ENCODE peak calls at places on chromosomes 13 and 19, in ten cellular contexts. O is stomach, D is GM23338, N is H1, X is suprapubic skin, S is HL-60, T is K562, G is transverse colon, M is endothelial cell of umbilical vein, Z is sigmoid colon. P is an unnamed sample.

GRCh38 chr13:23469901-23470525 is 36.5 kb upstream of the SACS start:
- DNase-seq in D (peak; percentile 58), N (no peak), X (no peak), T (no peak), S (no peak), G (no peak), O (no peak), M (no peak), Z (no peak), P (no peak)

GRCh38 chr19:13953021-13953531 is 767 bp downstream of the DCAF15 start:
- DNase-seq in X (peak; percentile 65), N (no peak), G (peak; percentile 76), Z (peak; percentile 66), D (peak; percentile 46), S (peak; percentile 21), T (peak; percentile 67), O (peak; percentile 36), M (peak; percentile 15), P (no peak)

GRCh38 chr13:24713022-24713421 is 32.8 kb downstream of the ATP12A start:
- DNase-seq in T (no peak), N (no peak), Z (no peak), O (peak; percentile 41), X (no peak), G (no peak), M (no peak), S (no peak), D (no peak), P (no peak)

GRCh38 chr19:57800696-57801095 is 14.0 kb downstream of the ZNF552 start:
- DNase-seq in X (no peak), S (no peak), T (no peak), Z (no peak), G (no peak), D (peak; percentile 34), N (no peak), M (no peak), O (no peak), P (no peak)

GRCh38 chr13:86174632-86175031 is 375.4 kb upstream of the SLITRK6 start:
- DNase-seq in Z (no peak), X (no peak), T (no peak), G (no peak), N (no peak), S (no peak), O (no peak), M (no peak), D (peak; percentile 13), P (no peak)

GRCh38 chr19:38596057-38596981 is 21.4 kb downstream of the MAP4K1 start:
- DNase-seq in X (no peak), D (peak; percentile 98), G (peak; percentile 52), T (peak; percentile 97), S (no peak), Z (no peak), M (peak; percentile 15), O (peak; percentile 72), N (peak; percentile 87), P (no peak)

GRCh38 chr13:60112771-60113170 is 51.0 kb downstream of the DIAPH3 start:
- DNase-seq in O (no peak), Z (no peak), M (no peak), S (no peak), D (no peak), N (no peak), T (no peak), G (no peak), X (no peak), P (no peak)

GRCh38 chr19:35518313-35518712 is 4.9 kb upstream of the DMKN start:
- DNase-seq in S (no peak), O (no peak), X (no peak), Z (no peak), T (no peak), G (no peak), M (no peak), N (no peak), D (no peak), P (no peak)

GRCh38 chr13:33016414-33017409 is at the start of gene KL:
- DNase-seq in G (peak; percentile 20), Z (peak; percentile 75), O (peak; percentile 38), S (peak; percentile 49), D (peak; percentile 63), X (peak; percentile 67), N (no peak), T (no peak), M (no peak), P (no peak)

GRCh38 chr13:89199138-89199537 is 1528.0 kb downstream of the SLITRK5 start:
- DNase-seq in O (no peak), Z (no peak), S (no peak), N (no peak), D (no peak), T (no peak), X (no peak), G (no peak), M (no peak), P (no peak)

GRCh38 chr13:50893211-50893852 is 16.3 kb upstream of the RNASEH2B start:
- DNase-seq in M (no peak), Z (no peak), G (no peak), N (no peak), D (peak; percentile 46), X (no peak), O (no peak), T (no peak), S (peak; percentile 59), P (no peak)

GRCh38 chr13:38922170-38922569 is 68.5 kb downstream of the STOML3 start:
- DNase-seq in D (no peak), O (no peak), T (no peak), S (no peak), G (no peak), N (no peak), X (no peak), Z (no peak), M (no peak), P (no peak)
- H3K4me3 ChIP-seq in D (no peak overlapping the region), O (no peak overlapping the region), T (no peak overlapping the region), S (no peak overlapping the region), G (no peak overlapping the region), N (no peak overlapping the region), X (no peak overlapping the region), Z (no peak overlapping the region), M (no peak overlapping the region), P (no peak overlapping the region)

GRCh38 chr19:3573162-3573857 is 566 bp downstream of the HMG20B start:
- DNase-seq in O (peak; percentile 33), M (no peak), S (peak; percentile 9), D (peak; percentile 51), X (no peak), G (no peak), Z (peak; percentile 74), N (no peak), T (no peak), P (no peak)
- TF ChIP-seq POLR2AphosphoS5 in O (no peak), M (no peak), S (no peak), D (no peak), X (no peak), G (no peak), Z (no peak), N (no peak), T (no peak), P (no peak)

GRCh38 chr19:50414850-50415660 is 3.7 kb upstream of the SPIB start:
- DNase-seq in N (peak; percentile 79), M (peak; percentile 60), D (peak; percentile 93), T (peak; percentile 91), Z (peak; percentile 86), S (peak; percentile 78), X (no peak), O (peak; percentile 79), G (peak; percentile 83), P (no peak)
- H3K4me3 ChIP-seq in N (no peak overlapping the region), M (no peak overlapping the region), D (no peak overlapping the region), T (no peak overlapping the region), Z (no peak overlapping the region), S (no peak overlapping the region), X (no peak overlapping the region), O (no peak overlapping the region), G (no peak overlapping the region), P (no peak overlapping the region)

DNA sequence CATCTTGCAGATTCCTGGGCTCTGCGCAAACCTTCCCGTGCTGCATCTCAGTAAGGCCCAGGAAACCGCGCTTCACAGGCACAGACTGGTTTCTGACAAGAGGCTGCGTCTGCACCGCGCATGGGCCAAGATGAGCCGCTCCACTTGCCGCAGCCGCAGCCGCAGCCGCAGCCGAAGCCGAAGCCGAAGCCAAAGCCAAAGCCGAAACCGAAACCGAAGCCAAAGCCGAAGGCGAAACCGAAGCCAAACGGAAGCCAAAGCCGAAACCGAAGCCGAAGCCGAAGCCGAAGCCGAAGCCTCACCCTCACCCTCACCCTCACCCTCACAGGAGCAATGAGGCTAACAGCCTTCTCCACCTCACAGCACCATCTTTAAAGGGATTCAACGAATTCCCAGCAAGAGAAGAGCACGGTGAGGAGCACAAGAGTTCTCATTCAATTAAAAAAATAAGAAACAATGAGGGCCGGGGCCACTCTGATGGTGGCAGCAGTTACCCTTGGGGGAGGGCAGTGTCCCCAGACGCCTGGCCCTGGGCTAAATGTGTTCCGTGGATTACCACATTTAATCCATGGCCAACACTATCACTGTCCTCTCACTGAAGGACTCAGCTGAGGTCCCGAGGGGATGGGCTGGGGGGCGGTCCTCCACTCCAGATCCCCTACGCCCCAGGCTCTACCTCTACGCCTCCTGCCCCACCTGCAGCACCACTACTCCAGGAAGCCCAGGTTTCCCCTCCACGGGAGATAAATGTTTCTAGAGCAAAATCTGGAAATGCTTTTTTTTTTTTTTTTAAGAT is 29.1 kb downstream of the ZNF787 start:
- DNase-seq in O (no peak), Z (no peak), S (no peak), D (no peak), M (no peak), N (no peak), T (no peak), G (no peak), X (peak; percentile 40), P (peak; percentile 66)
- TF ChIP-seq POLR2AphosphoS5 in O (no peak), Z (no peak), S (no peak), D (no peak), M (no peak), N (no peak), T (no peak), G (no peak), X (no peak), P (peak; percentile 14)

GRCh38 chr19:1278074-1278473 is 2.7 kb downstream of the FAM174C start:
- DNase-seq in S (no peak), N (no peak), D (no peak), T (no peak), X (no peak), O (no peak), G (no peak), Z (no peak), M (no peak), P (no peak)

GRCh38 chr19:1276620-1277007 is 1.3 kb downstream of the FAM174C start:
- DNase-seq in X (no peak), N (no peak), S (no peak), M (no peak), Z (no peak), T (no peak), G (peak; percentile 71), O (no peak), D (no peak), P (no peak)

GRCh38 chr19:1275260-1275975 is at the start of gene FAM174C:
- DNase-seq in N (no peak), Z (peak; percentile 98), S (peak; percentile 96), O (peak; percentile 96), T (peak; percentile 96), M (peak; percentile 96), G (peak; percentile 96), X (peak; percentile 97), D (peak; percentile 98), P (peak; percentile 94)

GRCh38 chr19:1275976-1276619 is 768 bp downstream of the FAM174C start:
- DNase-seq in S (no peak), G (no peak), X (no peak), N (no peak), M (no peak), T (no peak), D (no peak), Z (peak; percentile 88), O (no peak), P (no peak)

GRCh38 chr19:1277061-1277460 is 1.7 kb downstream of the FAM174C start:
- DNase-seq in G (no peak), N (no peak), Z (peak; percentile 77), T (no peak), O (no peak), D (no peak), X (no peak), S (no peak), M (no peak), P (no peak)
- H3K4me3 ChIP-seq in G (no peak overlapping the region), N (no peak overlapping the region), Z (no peak overlapping the region), T (peak overlapping the region; percentile 68), O (no peak overlapping the region), D (no peak overlapping the region), X (peak overlapping the region; percentile 57), S (no peak overlapping the region), M (no peak overlapping the region), P (no peak overlapping the region)